ENCODE peak calls at places on chromosomes 13 and 19, in six cellular contexts. T is progenitor cell of endocrine pancreas; S is myocyte; G is activated naive CD8-positive, alpha-beta T cell treated with anti-CD3 and anti-CD28 coated beads, Interleukin-2, amount 50 U/mL, for 24 hours; I is thoracic aorta; L is astrocyte. D is an unnamed sample.
A peak's percentile ranks its signal among the peaks of the same experiment; 100 is the strongest.

GRCh38 chr19:11322269-11323024 is 17.0 kb downstream of the RAB3D start:
- DNase-seq in T (no peak), S (no peak), G (no peak), I (no peak), L (no peak), D (peak; percentile 32)

GRCh38 chr19:19274146-19274545 is 1.0 kb upstream of the TM6SF2 start:
- DNase-seq in T (no peak), S (peak; percentile 26), G (no peak), I (no peak), L (no peak), D (no peak)

GRCh38 chr19:44777715-44778347 is at the start of gene CBLC:
- DNase-seq in T (peak; percentile 76), S (no peak), G (no peak), I (no peak), L (no peak), D (no peak)

GRCh38 chr13:90750957-90751356 is 596.5 kb upstream of the MIR17HG start:
- DNase-seq in T (no peak), S (no peak), G (no peak), I (no peak), L (no peak), D (no peak)

GRCh38 chr19:40800997-40801377 is 2.0 kb downstream of the EGLN2 start:
- DNase-seq in T (no peak), S (no peak), G (no peak), I (no peak), L (no peak), D (no peak)

GRCh38 chr19:21317821-21318220 is 11.4 kb downstream of the ZNF708 start:
- DNase-seq in T (no peak), S (peak; percentile 40), G (no peak), I (no peak), L (no peak), D (no peak)

GRCh38 chr13:90565985-90566713 is 781.3 kb upstream of the MIR17HG start:
- DNase-seq in T (no peak), S (no peak), G (no peak), I (no peak), L (no peak), D (no peak)

GRCh38 chr13:44263920-44264610 is 109.6 kb upstream of the SERP2 start:
- DNase-seq in T (no peak), S (no peak), G (no peak), I (no peak), L (peak; percentile 47), D (no peak)

GRCh38 chr13:57631607-57632275 is at the start of gene PCDH17:
- DNase-seq in T (peak; percentile 14), S (peak; percentile 11), G (peak; percentile 1), I (no peak), L (peak; percentile 62), D (peak; percentile 34)

GRCh38 chr13:28048768-28049167 is 51.6 kb downstream of the FLT3 start:
- DNase-seq in T (no peak), S (no peak), G (no peak), I (no peak), L (no peak), D (no peak)

GRCh38 chr19:17304386-17305047 is 1.2 kb upstream of the MRPL34 start:
- DNase-seq in T (no peak), S (no peak), G (no peak), I (no peak), L (no peak), D (no peak)

GRCh38 chr19:1231729-1232128 is 6.1 kb downstream of the CBARP start:
- DNase-seq in T (no peak), S (no peak), G (no peak), I (no peak), L (no peak), D (no peak)

GRCh38 chr19:18091217-18091608 is 4.5 kb upstream of the IL12RB1 start:
- DNase-seq in T (no peak), S (no peak), G (peak; percentile 88), I (no peak), L (no peak), D (peak; percentile 68)